ENCODE peak calls at places on chromosomes 5 and 9, in eight cellular contexts. C is left ventricle myocardium inferior; N is suprapubic skin; G is CD8-positive, alpha-beta T cell; I is tibial artery; V is psoas muscle; S is effector memory CD4-positive, alpha-beta T cell; Z is A549. R is an unnamed sample. For H3K4me1, the result is how much of the 10 kb centered on the place peaks cover.

GRCh38 chr5:146345240-146345577 is 6.6 kb downstream of the POU4F3 start:
- DNase-seq in C (no peak), V (no peak), I (no peak), Z (no peak), S (no peak), N (no peak), G (no peak), R (no peak)

GRCh38 chr5:123855630-123856029 is 343.7 kb downstream of the CSNK1G3 start:
- DNase-seq in C (no peak), V (no peak), Z (no peak), S (no peak), G (no peak), I (no peak), N (no peak), R (no peak)

GRCh38 chr5:112420111-112420864 is 1.2 kb upstream of the EPB41L4A start:
- DNase-seq in C (peak), Z (peak), G (no peak), V (peak), N (peak), S (no peak), I (peak), R (peak)

GRCh38 chr9:18985464-18985951 is 47.5 kb downstream of the SAXO1 start:
- DNase-seq in C (no peak), Z (no peak), I (no peak), N (no peak), G (no peak), S (no peak), V (no peak), R (no peak)

GRCh38 chr9:78029601-78030552 is 1.7 kb downstream of the GNAQ start:
- DNase-seq in V (no peak), N (no peak), Z (peak), S (no peak), C (no peak), G (no peak), I (peak), R (no peak)

GRCh38 chr5:54337523-54337922 is 27.1 kb upstream of the ARL15 start:
- DNase-seq in Z (no peak), S (no peak), I (no peak), N (no peak), C (no peak), V (no peak), G (no peak), R (no peak)

GRCh38 chr5:169350759-169351240 is 49.9 kb upstream of the SLIT3 start:
- DNase-seq in I (peak), S (no peak), N (peak), C (no peak), Z (peak), G (no peak), V (no peak), R (no peak)

GRCh38 chr9:110031511-110032173 is 176.3 kb downstream of the C9orf152 start:
- DNase-seq in G (no peak), V (no peak), I (no peak), C (no peak), N (no peak), Z (peak), S (no peak), R (no peak)

GRCh38 chr5:144473650-144474049 is 303.0 kb downstream of the KCTD16 start:
- DNase-seq in C (no peak), V (no peak), Z (no peak), I (no peak), N (no peak), G (no peak), S (no peak), R (no peak)

GRCh38 chr5:167893271-167893670 is 398.2 kb upstream of the WWC1 start:
- DNase-seq in N (no peak), C (no peak), G (no peak), Z (no peak), I (no peak), V (no peak), S (no peak), R (no peak)

GRCh38 chr9:121278535-121279169 is 10.7 kb downstream of the GSN start:
- DNase-seq in N (peak), S (no peak), C (no peak), Z (peak), V (peak), I (peak), G (no peak), R (peak)

GRCh38 chr9:99436636-99437035 is 214.6 kb downstream of the SEC61B start:
- DNase-seq in Z (no peak), I (no peak), G (no peak), C (no peak), N (no peak), V (no peak), S (no peak), R (no peak)

GRCh38 chr9:137551656-137552534 is at the start of gene MRPL41:
- DNase-seq in N (peak), G (peak), V (peak), S (peak), Z (peak), C (peak), I (peak), R (peak)

GRCh38 chr5:2039180-2039531 is 156.4 kb upstream of the IRX4 start:
- DNase-seq in G (no peak), V (no peak), Z (no peak), S (no peak), N (no peak), I (no peak), C (no peak), R (peak)

GRCh38 chr9:97635026-97635425 is 1.4 kb downstream of the NCBP1 start:
- DNase-seq in I (no peak), N (no peak), S (no peak), V (no peak), C (no peak), G (no peak), Z (no peak), R (no peak)

GRCh38 chr5:172005708-172006377 is 595 bp downstream of the FBXW11 start:
- DNase-seq in Z (peak), N (peak), V (peak), G (no peak), S (no peak), C (peak), I (peak), R (peak)

GRCh38 chr5:176995896-176996767 is 10.4 kb downstream of the UIMC1 start:
- DNase-seq in V (no peak), N (no peak), Z (peak), G (no peak), C (no peak), S (no peak), I (no peak), R (no peak)
- H3K4me1 ChIP-seq in V (under half), N (under half), Z (under half), G (under half), C (half or more), S (under half), I (under half), R (under half)

GRCh38 chr5:13470975-13471374 is 473.5 kb downstream of the DNAH5 start:
- DNase-seq in S (no peak), G (no peak), Z (no peak), C (no peak), N (no peak), V (no peak), I (no peak), R (no peak)

GRCh38 chr5:13470256-13470655 is 474.2 kb downstream of the DNAH5 start:
- DNase-seq in N (no peak), V (no peak), Z (no peak), C (no peak), I (no peak), G (no peak), S (no peak), R (no peak)

GRCh38 chr5:13477118-13477737 is 467.3 kb downstream of the DNAH5 start:
- DNase-seq in N (no peak), C (no peak), V (no peak), G (no peak), Z (no peak), I (no peak), S (no peak), R (no peak)

DNA sequence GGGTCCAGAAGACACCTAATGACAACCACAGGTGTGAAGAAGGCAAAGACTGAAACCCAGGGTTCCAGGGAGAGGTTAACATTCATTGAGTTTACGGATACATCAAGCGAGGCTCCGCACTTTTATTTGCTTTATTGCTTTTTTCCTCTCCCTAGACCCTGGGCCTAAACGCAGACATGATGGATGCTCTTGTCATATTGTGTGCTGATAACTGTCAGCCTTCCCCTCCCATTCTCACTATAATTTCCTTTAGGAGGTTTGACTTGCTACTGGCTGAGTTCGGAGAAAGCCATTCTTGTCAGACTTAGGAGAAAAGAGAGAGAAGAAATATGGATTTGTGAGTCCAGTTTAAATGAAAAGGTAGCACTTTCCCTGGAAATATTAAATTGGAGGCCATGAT is 471.7 kb downstream of the DNAH5 start:
- DNase-seq in I (no peak), C (no peak), S (no peak), V (no peak), Z (no peak), G (no peak), N (no peak), R (no peak)
- H3K4me3 ChIP-seq in I (no peak), C (no peak), S (no peak), V (no peak), Z (no peak), G (no peak), N (no peak), R (no peak)

GRCh38 chr5:50763356-50763755 is 96.9 kb downstream of the PARP8 start:
- DNase-seq in G (no peak), Z (no peak), V (no peak), I (no peak), N (no peak), S (no peak), C (no peak), R (no peak)
- H3K27ac ChIP-seq in G (no peak), Z (no peak), V (no peak), I (no peak), N (no peak), S (no peak), C (no peak), R (no peak)

GRCh38 chr5:140112685-140113179 is 1.2 kb upstream of the PURA start:
- DNase-seq in S (no peak), V (no peak), C (no peak), Z (no peak), I (no peak), N (no peak), G (no peak), R (no peak)

GRCh38 chr5:140113180-140113698 is 670 bp upstream of the PURA start:
- DNase-seq in C (peak), I (no peak), V (peak), Z (no peak), S (peak), N (peak), G (no peak), R (no peak)

GRCh38 chr5:140115186-140115500 is 1.2 kb downstream of the PURA start:
- DNase-seq in G (no peak), N (no peak), I (no peak), S (no peak), V (no peak), C (no peak), Z (no peak), R (no peak)

GRCh38 chr5:140114341-140115185 is 654 bp downstream of the PURA start:
- DNase-seq in V (peak), G (no peak), I (peak), N (peak), C (peak), S (no peak), Z (peak), R (peak)

GRCh38 chr5:140113699-140114263 is at the start of gene PURA:
- DNase-seq in C (peak), I (peak), G (peak), Z (peak), N (peak), V (peak), S (peak), R (peak)
- H3K4me1 ChIP-seq in C (half or more), I (under half), G (half or more), Z (under half), N (half or more), V (half or more), S (under half), R (under half)

DNA sequence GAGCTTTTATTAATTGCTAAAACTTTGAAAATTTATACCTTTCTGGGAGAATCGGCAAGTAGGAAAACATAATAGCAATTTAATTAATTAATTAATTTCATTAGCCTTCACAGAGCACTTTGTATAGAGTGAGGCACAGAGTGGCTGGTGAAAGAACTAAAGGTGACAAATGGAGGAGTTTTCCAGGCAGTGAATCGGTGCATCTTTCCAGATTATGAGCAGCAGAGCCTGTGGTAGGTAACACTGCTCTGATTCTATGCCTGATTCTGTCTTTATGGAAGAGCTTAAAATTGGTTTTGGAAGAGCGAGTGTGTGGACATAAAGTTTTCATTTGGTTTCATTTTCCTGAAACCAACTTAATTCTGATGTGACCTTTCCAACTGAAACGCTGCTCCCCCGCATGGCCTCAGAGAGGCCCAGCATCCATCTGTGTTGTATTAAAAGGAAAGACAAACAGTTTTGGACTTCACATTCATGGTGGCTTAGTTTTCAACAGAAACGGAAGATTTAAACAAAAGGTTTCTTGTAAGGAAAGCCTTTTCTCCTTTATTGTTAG is 188.9 kb upstream of the RPS23 start:
- DNase-seq in C (no peak), G (no peak), N (no peak), S (no peak), V (no peak), I (peak), Z (no peak), R (no peak)
- H3K4me3 ChIP-seq in C (peak), G (no peak), N (no peak), S (no peak), V (peak), I (no peak), Z (no peak), R (no peak)

DNA sequence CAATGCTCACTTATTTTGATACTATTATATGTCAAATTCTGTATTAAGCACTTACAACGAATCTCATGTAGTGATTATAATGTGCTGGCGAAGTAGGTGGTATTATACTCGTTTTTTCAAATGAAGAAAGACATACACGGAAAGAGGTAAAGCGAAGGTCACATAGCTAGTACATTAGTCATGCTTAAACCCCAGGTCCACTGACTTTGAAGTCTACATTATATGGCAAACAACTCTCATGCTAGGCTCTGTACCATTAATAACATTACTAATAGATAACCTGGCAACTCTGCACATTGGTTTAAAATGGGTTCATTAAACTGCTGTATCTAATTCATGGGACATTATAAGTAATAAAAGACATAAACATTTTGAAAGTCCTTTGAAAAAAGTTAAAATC is 21.3 kb downstream of the FYB1 start:
- DNase-seq in N (no peak), S (no peak), V (no peak), G (no peak), I (no peak), Z (peak), C (no peak), R (no peak)
- H3K27ac ChIP-seq in N (no peak), S (peak), V (no peak), G (peak), I (no peak), Z (peak), C (no peak), R (no peak)

GRCh38 chr9:89318123-89319014 is at the start of gene SECISBP2:
- DNase-seq in I (peak), C (peak), S (peak), Z (peak), V (peak), G (peak), N (peak), R (peak)
- H3K4me1 ChIP-seq in I (under half), C (half or more), S (under half), Z (half or more), V (under half), G (under half), N (under half), R (under half)